ENCODE peak calls at places on chromosomes 4 and X, in seven cellular contexts. U is A549, R is Panc1, M is SK-N-SH, N is GM23338, K is HCT116, C is HepG2. G is an unnamed sample.
A peak's percentile ranks its signal among the peaks of the same experiment; 100 is the strongest.

GRCh38 chr4:73776363-73776762 is 36.0 kb downstream of the CXCL8 start:
- DNase-seq in U (peak; percentile 18), R (peak; percentile 2), M (no peak), C (peak; percentile 16), K (no peak), N (no peak), G (peak; percentile 37)

GRCh38 chr4:1644906-1645657 is 39.0 kb downstream of the FAM53A start:
- DNase-seq in U (no peak), R (no peak), K (no peak), M (peak; percentile 86), C (no peak), N (peak; percentile 47), G (no peak)

GRCh38 chr4:123024710-123025109 is 102.3 kb upstream of the NUDT6 start:
- DNase-seq in N (no peak), K (no peak), C (no peak), M (no peak), R (no peak), U (no peak), G (no peak)

GRCh38 chr4:7206856-7207567 is 14.7 kb downstream of the SORCS2 start:
- DNase-seq in C (no peak), N (peak; percentile 46), U (peak; percentile 56), M (peak; percentile 88), K (no peak), R (no peak), G (no peak)

GRCh38 chr4:156775803-156776202 is 195.8 kb downstream of the PDGFC start:
- DNase-seq in K (no peak), R (no peak), M (no peak), N (no peak), C (no peak), U (no peak), G (no peak)

GRCh38 chr4:40211224-40212185 is 14.7 kb downstream of the RHOH start:
- DNase-seq in K (no peak), M (no peak), R (no peak), N (no peak), C (no peak), U (no peak), G (no peak)

GRCh38 chr4:175542787-175543186 is 269.3 kb downstream of the GPM6A start:
- DNase-seq in K (no peak), M (peak; percentile 13), N (no peak), U (no peak), C (no peak), R (no peak), G (no peak)

GRCh38 chr4:156168288-156168687 is 214.6 kb upstream of the CTSO start:
- DNase-seq in C (no peak), R (no peak), U (no peak), N (no peak), K (no peak), M (no peak), G (no peak)

GRCh38 chr4:121656269-121656641 is 40.5 kb downstream of the ANXA5 start:
- DNase-seq in C (peak; percentile 50), R (peak; percentile 10), M (peak; percentile 33), K (peak; percentile 65), U (peak; percentile 69), N (peak; percentile 60), G (peak; percentile 23)

GRCh38 chr4:137124278-137124932 is 407.9 kb downstream of the PCDH18 start:
- DNase-seq in K (peak; percentile 53), N (peak; percentile 65), U (peak; percentile 57), C (peak; percentile 17), R (peak; percentile 10), M (peak; percentile 42), G (no peak)

GRCh38 chr4:125313497-125313896 is 1.3 kb upstream of the FAT4 start:
- DNase-seq in M (peak; percentile 59), U (peak; percentile 78), N (peak; percentile 94), K (peak; percentile 85), R (no peak), C (peak; percentile 83), G (peak; percentile 20)

GRCh38 chr4:86918539-86919072 is 16.2 kb upstream of the AFF1 start:
- DNase-seq in C (peak; percentile 54), N (no peak), R (no peak), M (no peak), K (no peak), U (peak; percentile 19), G (no peak)

GRCh38 chrX:147914609-147915008 is 2.9 kb downstream of the FMR1 start:
- DNase-seq in R (no peak), K (no peak), M (no peak), C (no peak), U (no peak), N (no peak), G (no peak)

GRCh38 chrX:147920161-147920666 is 8.5 kb downstream of the FMR1 start:
- DNase-seq in N (peak; percentile 6), R (no peak), K (no peak), U (no peak), M (no peak), C (no peak), G (no peak)

GRCh38 chrX:147916375-147916968 is 4.8 kb downstream of the FMR1 start:
- DNase-seq in K (no peak), N (no peak), U (no peak), C (no peak), R (no peak), M (no peak), G (no peak)

GRCh38 chrX:147913570-147913969 is 1.9 kb downstream of the FMR1 start:
- DNase-seq in C (no peak), U (no peak), K (no peak), M (no peak), R (no peak), N (no peak), G (no peak)

DNA sequence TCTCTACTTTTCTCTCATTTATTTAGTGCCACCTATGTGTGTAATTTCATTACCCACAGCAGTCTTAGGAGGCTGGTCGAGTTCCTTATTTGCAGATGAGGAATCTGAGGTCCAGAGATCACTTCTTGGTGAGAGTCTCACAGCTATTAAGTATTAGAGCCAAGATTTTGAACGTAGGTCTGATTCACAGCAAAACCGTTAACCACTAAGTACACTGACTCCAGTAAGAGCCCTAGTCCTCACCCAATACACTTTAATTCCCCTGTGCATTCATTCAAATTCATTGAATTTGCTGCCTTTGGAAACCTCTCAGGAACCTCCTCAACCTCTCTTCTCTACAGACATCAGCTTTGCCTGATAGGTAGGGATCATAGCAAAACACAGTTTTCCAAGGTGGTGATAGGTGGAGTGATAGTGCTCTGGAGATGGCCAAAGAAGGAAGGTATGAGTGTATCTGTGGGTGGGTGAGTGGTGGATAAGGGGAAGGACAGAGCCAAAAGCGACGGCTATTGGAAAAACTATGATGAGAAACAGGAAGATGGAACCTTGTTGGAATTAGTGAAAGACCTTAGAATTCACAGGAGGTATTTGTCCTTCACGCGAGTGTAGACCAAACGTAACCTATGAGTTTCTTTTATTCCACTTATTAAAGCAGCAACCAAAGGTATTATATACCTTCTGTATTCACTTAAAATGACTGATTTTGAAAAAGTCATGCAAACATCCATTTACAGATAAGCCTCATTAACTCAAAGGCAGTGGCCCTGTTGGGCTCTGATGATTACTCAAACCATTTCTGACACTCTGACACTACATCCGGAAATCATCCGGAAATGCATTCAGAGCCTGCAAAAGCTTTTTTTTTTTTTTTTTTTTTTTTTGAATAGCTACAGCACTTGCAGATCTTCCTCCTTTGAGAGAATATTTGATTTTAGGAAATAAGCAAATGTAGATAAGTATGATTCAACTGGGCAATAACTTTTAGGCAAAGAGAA is 6.3 kb downstream of the FMR1 start:
- DNase-seq in K (no peak), U (no peak), C (no peak), N (no peak), M (no peak), R (no peak), G (no peak)
- TF ChIP-seq REST in K (no peak), U (no peak), C (no peak), N (no peak), M (no peak), R (no peak), G (no peak)

DNA sequence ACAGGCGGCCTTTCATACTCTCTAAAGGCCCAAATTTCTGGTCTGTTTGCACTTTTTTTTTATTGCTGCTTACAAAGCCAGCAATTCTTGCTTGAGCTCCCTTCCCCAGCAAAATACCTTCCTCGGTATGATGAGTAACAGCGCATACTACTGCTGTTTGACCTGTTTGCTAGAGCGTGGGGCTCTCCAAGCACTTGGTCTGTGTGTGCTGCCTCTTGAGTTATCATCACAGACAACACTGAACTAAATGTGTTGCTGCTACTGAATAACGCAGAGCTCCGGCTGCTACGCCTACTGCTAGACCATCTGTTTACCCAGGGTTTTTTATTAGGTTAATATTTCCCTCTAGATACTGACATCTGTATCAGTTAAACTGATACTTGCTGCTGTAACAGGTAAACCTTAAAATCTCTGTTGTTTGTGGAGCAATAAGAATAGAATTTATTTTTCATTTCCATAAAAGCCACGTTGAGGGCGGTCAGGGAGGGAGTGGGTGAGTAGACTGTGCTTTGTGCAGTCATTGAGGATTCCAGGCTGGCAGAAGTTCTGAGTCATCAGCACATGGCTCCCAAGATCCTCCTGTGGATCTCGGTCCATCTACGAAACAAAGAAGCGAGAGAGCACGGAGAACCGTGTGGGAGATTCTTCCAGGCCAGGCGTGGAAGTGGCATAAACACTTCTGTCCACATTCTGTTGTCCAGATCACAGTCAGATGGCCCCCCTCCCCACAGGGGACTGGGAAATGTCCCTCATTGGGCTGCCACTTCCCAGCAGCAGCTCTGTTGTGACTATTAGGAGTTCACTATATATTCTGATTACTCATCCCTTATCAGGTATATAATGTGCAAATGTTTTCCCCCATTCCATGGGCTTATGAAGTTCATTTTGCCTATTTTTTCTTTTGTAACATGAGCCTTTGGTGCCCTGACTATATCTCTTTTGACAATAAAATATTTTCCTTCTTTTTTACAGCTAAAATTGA is 14.0 kb downstream of the GRK4 start:
- DNase-seq in U (no peak), C (peak; percentile 23), R (no peak), M (no peak), N (no peak), K (no peak), G (no peak)
- TF ChIP-seq REST in U (no peak), C (no peak), R (no peak), M (no peak), N (no peak), K (no peak), G (no peak)

GRCh38 chr4:169070895-169071218 is 60.8 kb upstream of the CBR4 start:
- DNase-seq in U (peak; percentile 68), R (peak; percentile 35), N (no peak), M (no peak), K (no peak), C (peak; percentile 92), G (no peak)
- TF ChIP-seq REST in U (no peak), R (no peak), N (no peak), M (no peak), K (no peak), C (no peak), G (no peak)

DNA sequence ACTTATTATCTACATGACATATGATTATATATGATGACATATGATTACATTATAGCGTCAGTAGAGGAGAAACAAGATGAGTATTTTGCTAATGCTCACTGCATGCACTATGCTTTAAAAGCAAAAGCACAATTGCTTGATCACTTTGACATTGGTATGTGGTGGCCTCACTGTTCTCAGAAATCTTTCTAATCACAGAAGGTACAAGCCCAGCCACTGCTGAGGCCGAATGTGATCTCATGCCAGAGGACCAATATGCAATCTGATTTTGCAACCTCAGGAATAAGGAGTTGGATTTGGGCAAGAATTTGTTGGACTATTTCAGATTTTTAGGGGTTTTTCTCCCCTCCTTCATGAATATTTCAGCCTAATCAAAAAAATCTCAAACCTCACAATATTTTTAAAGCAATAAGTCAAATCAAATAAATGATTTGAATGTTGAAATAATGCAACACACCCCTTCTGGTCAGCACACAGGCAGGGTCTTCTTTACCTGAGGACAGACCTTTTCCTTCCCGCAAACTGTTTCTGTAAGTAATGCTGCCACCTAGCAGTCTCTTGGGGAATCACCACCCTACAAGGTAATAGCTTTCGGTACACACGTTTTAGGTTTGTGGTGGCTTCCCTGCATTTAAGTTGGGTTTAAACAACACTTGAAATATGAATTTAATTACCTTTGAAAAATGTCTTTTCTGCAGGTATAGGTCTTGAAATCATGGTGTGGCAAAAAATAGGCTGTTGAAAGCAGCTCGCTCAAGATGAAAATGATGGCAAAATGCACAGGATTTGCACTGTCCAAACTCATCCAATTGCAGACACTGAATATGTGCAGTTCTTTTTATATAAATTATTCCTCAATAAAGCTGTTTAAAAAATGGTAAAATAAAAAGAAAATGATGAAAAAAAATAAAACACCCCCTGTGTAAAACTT is 4.8 kb upstream of the CXCL13 start:
- DNase-seq in N (peak; percentile 83), K (peak; percentile 37), M (peak; percentile 38), C (peak; percentile 28), R (no peak), U (peak; percentile 34), G (no peak)
- TF ChIP-seq REST in N (no peak), K (no peak), M (no peak), C (no peak), R (no peak), U (no peak), G (no peak)